ENCODE peak calls at places on chromosome 1, in four cellular contexts. B is NCI-H2171 treated with DMSO at 0.1 percent for 48 hours, K is K562, I is endodermal cell. U is an unnamed sample.

GRCh38 chr1:221877365-221877764 is 135.5 kb upstream of the DUSP10 start:
- DNase-seq in K (no peak), B (no peak), I (no peak), U (no peak)

GRCh38 chr1:182587666-182588438 is 1.2 kb downstream of the RNASEL start:
- DNase-seq in K (no peak), B (no peak), I (no peak), U (no peak)

GRCh38 chr1:55848906-55849305 is 633.7 kb upstream of the USP24 start:
- DNase-seq in I (peak), B (no peak), K (no peak), U (peak)

GRCh38 chr1:24481098-24481497 is 21.5 kb upstream of the RCAN3 start:
- DNase-seq in B (no peak), I (no peak), K (no peak), U (no peak)

GRCh38 chr1:28392027-28392652 is 22.6 kb downstream of the PHACTR4 start:
- DNase-seq in B (no peak), K (no peak), I (no peak), U (peak)

GRCh38 chr1:213994888-213995287 is 7.1 kb downstream of the PROX1 start:
- DNase-seq in K (no peak), B (no peak), I (no peak), U (no peak)

GRCh38 chr1:84737572-84737971 is 47.3 kb upstream of the SSX2IP start:
- DNase-seq in K (no peak), B (no peak), I (no peak), U (no peak)

GRCh38 chr1:76919123-76919522 is 51.8 kb downstream of the ST6GALNAC5 start:
- DNase-seq in K (no peak), B (no peak), I (peak), U (no peak)

U was measured in astrocyte of the hippocampus.